ENCODE peak calls at places on chromosomes 5 and 9, in five cellular contexts. V, H, F, Y and R are unnamed samples. For H3K4me1, the result is how much of the 10 kb centered on the place peaks cover.

GRCh38 chr9:132241840-132242620 is 80.2 kb downstream of the NTNG2 start:
- DNase-seq in F (no peak), Y (no peak), V (no peak), H (no peak), R (no peak)

GRCh38 chr9:117278020-117278419 is 136.8 kb downstream of the ASTN2 start:
- DNase-seq in F (no peak), Y (no peak), H (no peak), V (no peak), R (no peak)

GRCh38 chr9:92245005-92245797 is 48.3 kb downstream of the IARS1 start:
- DNase-seq in V (no peak), F (no peak), Y (no peak), H (no peak), R (no peak)

GRCh38 chr9:88523056-88523455 is 11.9 kb upstream of the NXNL2 start:
- DNase-seq in Y (no peak), H (no peak), V (no peak), F (no peak), R (no peak)

GRCh38 chr5:149195337-149195887 is 54.1 kb downstream of the ABLIM3 start:
- DNase-seq in V (no peak), H (no peak), Y (no peak), F (no peak), R (peak)

GRCh38 chr9:88236531-88237453 is 98.5 kb upstream of the SPATA31C2 start:
- DNase-seq in H (peak), V (no peak), F (no peak), Y (peak), R (peak)

GRCh38 chr9:97514531-97514930 is 13.1 kb downstream of the TMOD1 start:
- DNase-seq in F (no peak), V (no peak), Y (no peak), H (no peak), R (no peak)

GRCh38 chr9:26477963-26478362 is 414.6 kb downstream of the CAAP1 start:
- DNase-seq in V (no peak), H (no peak), F (no peak), Y (no peak), R (no peak)

GRCh38 chr9:27247756-27248155 is 49.2 kb downstream of the EQTN start:
- DNase-seq in H (no peak), Y (no peak), V (peak), F (peak), R (no peak)

GRCh38 chr9:130013326-130013725 is 29.7 kb downstream of the FNBP1 start:
- DNase-seq in Y (no peak), V (no peak), H (no peak), F (no peak), R (no peak)

GRCh38 chr9:95389373-95389772 is 71.9 kb upstream of the FANCC start:
- DNase-seq in Y (no peak), F (no peak), V (no peak), H (no peak), R (no peak)

GRCh38 chr5:173808079-173808808 is 79.9 kb upstream of the CPEB4 start:
- DNase-seq in Y (no peak), F (no peak), V (no peak), H (no peak), R (no peak)

GRCh38 chr9:122039213-122039612 is 53.9 kb downstream of the TTLL11 start:
- DNase-seq in Y (no peak), F (no peak), H (no peak), V (no peak), R (no peak)

GRCh38 chr9:73810585-73811215 is 659.0 kb downstream of the ANXA1 start:
- DNase-seq in H (no peak), V (no peak), Y (no peak), F (no peak), R (no peak)

GRCh38 chr9:68500457-68501158 is 40.1 kb downstream of the TMEM252 start:
- DNase-seq in V (no peak), H (peak), F (no peak), Y (no peak), R (no peak)

GRCh38 chr5:143008809-143009521 is 238.8 kb downstream of the ARHGAP26 start:
- DNase-seq in V (peak), Y (no peak), H (no peak), F (no peak), R (peak)

GRCh38 chr9:116238225-116238624 is 84.6 kb downstream of the PAPPA start:
- DNase-seq in V (no peak), H (no peak), F (no peak), Y (no peak), R (no peak)

GRCh38 chr5:3605298-3606010 is 9.8 kb downstream of the IRX1 start:
- DNase-seq in F (no peak), H (no peak), V (no peak), Y (no peak), R (no peak)

GRCh38 chr9:20262611-20263010 is 359.7 kb downstream of the MLLT3 start:
- DNase-seq in F (no peak), Y (no peak), H (no peak), V (no peak), R (no peak)

GRCh38 chr9:125878241-125878640 is 131.1 kb downstream of the PBX3 start:
- DNase-seq in F (no peak), V (no peak), H (no peak), Y (no peak), R (no peak)

GRCh38 chr5:15807248-15807647 is 307.3 kb downstream of the FBXL7 start:
- DNase-seq in F (no peak), V (no peak), H (no peak), Y (no peak), R (peak)

GRCh38 chr5:66967826-66968262 is 228.8 kb downstream of the CD180 start:
- DNase-seq in F (no peak), Y (no peak), H (no peak), V (no peak), R (no peak)

GRCh38 chr5:88667187-88668141 is 215.5 kb downstream of the MEF2C start:
- DNase-seq in V (no peak), H (peak), Y (no peak), F (no peak), R (no peak)

GRCh38 chr5:177336112-177336511 is 15.4 kb downstream of the LMAN2 start:
- DNase-seq in H (no peak), V (peak), F (peak), Y (no peak), R (no peak)

GRCh38 chr5:166369817-166370216 is 1921.6 kb upstream of the WWC1 start:
- DNase-seq in V (no peak), F (no peak), H (no peak), Y (no peak), R (no peak)

GRCh38 chr9:137314561-137315560 is 12.8 kb upstream of the NRARP start:
- DNase-seq in Y (peak), H (peak), F (no peak), V (no peak), R (peak)

GRCh38 chr5:133827830-133828229 is 140.6 kb downstream of the C5orf15 start:
- DNase-seq in H (peak), Y (no peak), F (no peak), V (no peak), R (no peak)

GRCh38 chr5:111562566-111562965 is 50.2 kb upstream of the STARD4 start:
- DNase-seq in F (no peak), Y (no peak), H (no peak), V (no peak), R (no peak)

GRCh38 chr5:125372694-125373621 is 626.5 kb upstream of the ZNF608 start:
- DNase-seq in V (no peak), F (no peak), Y (no peak), H (no peak), R (no peak)

GRCh38 chr9:136459425-136459824 is 19.8 kb upstream of the INPP5E start:
- DNase-seq in V (no peak), F (no peak), Y (no peak), H (no peak), R (no peak)

GRCh38 chr5:166166071-166166470 is 2125.4 kb upstream of the WWC1 start:
- DNase-seq in V (no peak), Y (no peak), H (no peak), F (no peak), R (no peak)

GRCh38 chr5:93158841-93159240 is 422.2 kb downstream of the NR2F1-AS1 start:
- DNase-seq in V (no peak), Y (no peak), F (no peak), H (peak), R (no peak)

DNA sequence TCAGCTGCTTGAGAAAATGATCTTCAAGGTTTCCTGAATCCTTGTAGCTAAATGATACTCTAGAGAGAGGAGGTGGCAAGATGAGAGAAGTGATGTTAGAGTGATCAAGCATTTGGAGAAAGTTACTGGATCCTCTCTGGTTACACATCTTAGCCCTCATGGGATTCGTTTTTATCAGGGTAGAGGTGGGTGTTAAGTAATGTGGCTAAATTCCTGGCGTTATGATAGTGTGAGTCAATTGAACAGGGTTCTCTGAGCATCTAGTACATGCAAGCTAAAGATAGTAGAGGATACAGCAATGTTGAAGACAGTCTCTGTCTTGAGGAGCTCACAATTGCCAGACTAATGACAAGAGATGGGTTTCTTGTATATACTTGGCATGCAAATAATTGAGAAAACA is 123.7 kb downstream of the PSD2 start:
- DNase-seq in Y (no peak), F (no peak), V (no peak), H (no peak), R (no peak)
- H3K4me3 ChIP-seq in Y (no peak), F (no peak), V (no peak), H (no peak), R (no peak)

DNA sequence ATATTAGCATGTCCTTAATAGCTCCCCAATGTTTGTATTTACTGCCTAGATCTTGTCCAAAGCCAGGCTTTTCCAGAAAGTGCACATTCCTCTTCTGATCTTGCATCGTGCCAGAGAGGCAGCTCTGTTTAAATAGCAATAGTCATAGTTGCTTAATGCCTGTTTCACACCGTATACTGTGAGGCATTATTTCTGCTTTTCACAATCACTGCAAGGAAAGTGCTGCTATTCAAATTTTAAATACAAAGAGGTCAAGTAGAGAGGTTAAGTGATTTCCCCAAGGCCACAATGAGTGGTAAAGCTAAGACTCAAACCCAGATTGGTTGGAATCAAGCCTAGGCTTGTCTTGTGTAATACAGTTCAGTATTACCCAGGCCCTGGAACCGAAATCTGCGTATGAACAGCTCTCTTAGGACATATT is 153.6 kb downstream of the SNX18 start:
- DNase-seq in F (no peak), H (no peak), Y (no peak), V (no peak), R (no peak)
- H3K4me1 ChIP-seq in F (under half), H (half or more), Y (under half), V (under half), R (half or more)

GRCh38 chr9:38227061-38227540 is 158.1 kb upstream of the SHB start:
- DNase-seq in H (no peak), F (peak), V (no peak), Y (no peak), R (peak)
- H3K27ac ChIP-seq in H (no peak), F (no peak), V (no peak), Y (no peak), R (no peak)

GRCh38 chr9:83979812-83980394 is at the start of gene HNRNPK:
- DNase-seq in F (peak), H (peak), Y (peak), V (peak), R (peak)
- H3K4me3 ChIP-seq in F (peak), H (peak), Y (peak), V (peak), R (peak)

DNA sequence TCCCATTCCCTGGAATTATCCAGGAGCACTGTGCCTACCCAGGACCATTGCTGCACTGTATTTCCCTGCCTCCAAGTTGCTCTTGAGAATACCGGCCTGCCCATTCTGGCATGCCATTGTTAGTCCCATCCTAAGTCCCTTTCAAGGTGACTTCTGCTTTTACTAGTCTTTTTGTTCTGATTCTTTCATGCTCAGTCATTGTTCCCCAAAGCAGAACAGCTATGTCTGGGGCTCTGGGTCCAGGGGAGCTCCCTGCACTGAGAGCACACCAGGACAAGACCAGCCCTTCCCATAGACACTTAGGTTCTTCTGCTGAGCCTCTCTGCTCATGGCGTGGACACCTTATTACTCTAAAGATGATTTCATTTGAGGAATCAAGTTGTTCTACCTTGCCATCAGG is 388.9 kb upstream of the KLF4 start:
- DNase-seq in H (no peak), V (no peak), Y (no peak), F (no peak), R (no peak)
- H3K4me1 ChIP-seq in H (under half), V (under half), Y (under half), F (under half), R (under half)

GRCh38 chr5:178772351-178772750 is 41.9 kb upstream of the ZNF354A start:
- DNase-seq in Y (no peak), F (no peak), H (peak), V (no peak), R (no peak)
- H3K27ac ChIP-seq in Y (no peak), F (no peak), H (no peak), V (no peak), R (no peak)